ENCODE peak calls at places on chromosome 3, in six cellular contexts. J, U, M, L, I and S are unnamed samples.

GRCh38 chr3:111246967-111247760 is 175.5 kb downstream of the NECTIN3 start:
- DNase-seq in I (no peak), L (no peak), J (no peak), U (no peak), M (peak), S (no peak)

GRCh38 chr3:152021951-152022461 is 148.6 kb downstream of the SUCNR1 start:
- DNase-seq in M (peak), U (no peak), L (no peak), J (no peak), I (no peak), S (peak)

GRCh38 chr3:69649713-69650419 is 89.4 kb upstream of the MITF start:
- DNase-seq in M (no peak), J (no peak), U (no peak), L (no peak), I (no peak), S (no peak)

GRCh38 chr3:125593991-125594574 is 1.2 kb downstream of the OSBPL11 start:
- DNase-seq in L (no peak), M (peak), U (no peak), J (peak), I (no peak), S (no peak)

GRCh38 chr3:6994081-6994668 is 133.3 kb downstream of the GRM7 start:
- DNase-seq in I (no peak), U (no peak), J (no peak), L (no peak), M (no peak), S (no peak)

GRCh38 chr3:43369404-43370345 is 83.3 kb downstream of the SNRK start:
- DNase-seq in L (no peak), U (no peak), I (no peak), J (no peak), M (no peak), S (no peak)

GRCh38 chr3:102068327-102068726 is 219.0 kb downstream of the NFKBIZ start:
- DNase-seq in L (no peak), I (no peak), U (no peak), J (no peak), M (no peak), S (no peak)

GRCh38 chr3:11134794-11135193 is 19.5 kb upstream of the HRH1 start:
- DNase-seq in L (no peak), J (no peak), U (no peak), M (peak), I (no peak), S (no peak)

GRCh38 chr3:133301194-133301593 is 98.7 kb upstream of the BFSP2 start:
- DNase-seq in J (no peak), I (no peak), M (peak), U (no peak), L (no peak), S (no peak)

GRCh38 chr3:8011902-8012301 is 489.7 kb upstream of the LMCD1 start:
- DNase-seq in M (no peak), U (no peak), J (no peak), I (no peak), L (no peak), S (no peak)

GRCh38 chr3:159032311-159032710 is 230.5 kb downstream of the MFSD1 start:
- DNase-seq in I (no peak), U (no peak), J (no peak), M (no peak), L (no peak), S (no peak)

GRCh38 chr3:193060738-193061137 is 143.1 kb upstream of the MB21D2 start:
- DNase-seq in U (no peak), I (no peak), L (no peak), M (no peak), J (no peak), S (no peak)

GRCh38 chr3:13335503-13335902 is 84.6 kb downstream of the NUP210 start:
- DNase-seq in L (no peak), J (no peak), I (no peak), U (no peak), M (no peak), S (no peak)

GRCh38 chr3:61663728-61664492 is 102.5 kb downstream of the PTPRG start:
- DNase-seq in M (peak), L (no peak), U (no peak), J (no peak), I (no peak), S (no peak)

GRCh38 chr3:193301441-193301840 is 60.4 kb downstream of the PLAAT1 start:
- DNase-seq in L (no peak), U (no peak), I (no peak), M (no peak), J (no peak), S (no peak)

GRCh38 chr3:187968883-187969580 is 184.9 kb upstream of the LPP start:
- DNase-seq in M (peak), L (no peak), U (no peak), J (no peak), I (peak), S (no peak)

GRCh38 chr3:18499256-18499655 is 74.1 kb upstream of the SATB1 start:
- DNase-seq in I (no peak), U (no peak), M (no peak), J (no peak), L (peak), S (no peak)

GRCh38 chr3:158725348-158725966 is 6.8 kb downstream of the RARRES1 start:
- DNase-seq in U (no peak), M (peak), L (no peak), J (no peak), I (peak), S (peak)

GRCh38 chr3:161420746-161421145 is 49.4 kb upstream of the SPTSSB start:
- DNase-seq in J (no peak), M (no peak), U (no peak), L (no peak), I (no peak), S (no peak)

GRCh38 chr3:124202754-124203153 is 210.8 kb upstream of the ROPN1 start:
- DNase-seq in L (no peak), J (no peak), I (peak), U (no peak), M (no peak), S (peak)

GRCh38 chr3:116135462-116135861 is 309.8 kb downstream of the LSAMP start:
- DNase-seq in L (no peak), J (no peak), M (peak), U (no peak), I (peak), S (no peak)

GRCh38 chr3:9102240-9102841 is 139.1 kb upstream of the RAD18 start:
- DNase-seq in M (no peak), U (no peak), L (no peak), I (no peak), J (no peak), S (no peak)

GRCh38 chr3:151434151-151434890 is 26.5 kb downstream of the IGSF10 start:
- DNase-seq in L (no peak), U (no peak), J (no peak), I (no peak), M (peak), S (no peak)

GRCh38 chr3:190701096-190701532 is 161.4 kb downstream of the GMNC start:
- DNase-seq in J (peak), U (no peak), M (peak), I (peak), L (no peak), S (peak)

GRCh38 chr3:185561374-185561943 is 9.1 kb upstream of the LIPH start:
- DNase-seq in U (no peak), J (no peak), L (no peak), I (peak), M (no peak), S (peak)

GRCh38 chr3:12195231-12195630 is 36.5 kb upstream of the TIMP4 start:
- DNase-seq in M (no peak), I (no peak), L (no peak), J (no peak), U (no peak), S (no peak)

GRCh38 chr3:24477090-24477656 is 17.5 kb downstream of the THRB start:
- DNase-seq in I (no peak), M (no peak), J (no peak), L (no peak), U (no peak), S (no peak)

GRCh38 chr3:160810360-160810759 is 54.3 kb downstream of the PPM1L start:
- DNase-seq in L (no peak), I (peak), J (no peak), M (no peak), U (no peak), S (no peak)

GRCh38 chr3:32910954-32911353 is 40.5 kb upstream of the CCR4 start:
- DNase-seq in L (no peak), U (no peak), M (peak), I (no peak), J (no peak), S (no peak)

GRCh38 chr3:78517932-78518331 is 1249.9 kb downstream of the ROBO1 start:
- DNase-seq in L (no peak), J (no peak), U (no peak), I (no peak), M (no peak), S (no peak)

GRCh38 chr3:14019459-14019858 is 105.2 kb downstream of the CHCHD4 start:
- DNase-seq in L (no peak), I (no peak), J (no peak), U (no peak), M (no peak), S (no peak)

GRCh38 chr3:100700708-100701107 is 8.6 kb upstream of the TFG start:
- DNase-seq in I (no peak), U (no peak), L (no peak), M (no peak), J (no peak), S (no peak)

GRCh38 chr3:189303584-189303983 is 131.8 kb downstream of the TPRG1 start:
- DNase-seq in L (no peak), I (no peak), U (no peak), M (no peak), J (no peak), S (no peak)